ENCODE peak calls at places on chromosomes 3 and 15, in six cellular contexts. One of them, this sample, is unnamed.

GRCh38 chr3:47007001-47007400 is 27.5 kb downstream of the NBEAL2 start:
- DNase-seq in GM23248: no peak
- DNase-seq in sciatic nerve: peak
- DNase-seq in SIG-M5: no peak
- DNase-seq in endothelial cell: no peak
- DNase-seq in midbrain: no peak
- DNase-seq in this sample: no peak

GRCh38 chr3:197956626-197956988 is 3.4 kb upstream of the LMLN start:
- DNase-seq in GM23248: no peak
- DNase-seq in sciatic nerve: no peak
- DNase-seq in SIG-M5: no peak
- DNase-seq in endothelial cell: no peak
- DNase-seq in midbrain: no peak
- DNase-seq in this sample: no peak

GRCh38 chr15:96356494-96357455 is 26.3 kb downstream of the NR2F2 start:
- DNase-seq in GM23248: peak
- DNase-seq in sciatic nerve: peak
- DNase-seq in SIG-M5: peak
- DNase-seq in endothelial cell: peak
- DNase-seq in midbrain: peak
- DNase-seq in this sample: peak

GRCh38 chr15:67771201-67771600 is 54.1 kb upstream of the SKOR1 start:
- DNase-seq in GM23248: no peak
- DNase-seq in sciatic nerve: no peak
- DNase-seq in SIG-M5: no peak
- DNase-seq in endothelial cell: no peak
- DNase-seq in midbrain: no peak
- DNase-seq in this sample: no peak

GRCh38 chr3:187551419-187551818 is 118.8 kb downstream of the SST start:
- DNase-seq in GM23248: peak
- DNase-seq in sciatic nerve: no peak
- DNase-seq in SIG-M5: no peak
- DNase-seq in endothelial cell: no peak
- DNase-seq in midbrain: no peak
- DNase-seq in this sample: no peak

GRCh38 chr3:105293441-105293840 is 73.3 kb upstream of the ALCAM start:
- DNase-seq in GM23248: no peak
- DNase-seq in sciatic nerve: no peak
- DNase-seq in SIG-M5: no peak
- DNase-seq in endothelial cell: no peak
- DNase-seq in midbrain: no peak
- DNase-seq in this sample: no peak

GRCh38 chr15:87365221-87365620 is 891.3 kb downstream of the NTRK3 start:
- DNase-seq in GM23248: peak
- DNase-seq in sciatic nerve: no peak
- DNase-seq in SIG-M5: no peak
- DNase-seq in endothelial cell: no peak
- DNase-seq in midbrain: no peak
- DNase-seq in this sample: no peak

GRCh38 chr3:20104167-20104661 is 64.0 kb downstream of the KAT2B start:
- DNase-seq in GM23248: no peak
- DNase-seq in sciatic nerve: no peak
- DNase-seq in SIG-M5: peak
- DNase-seq in endothelial cell: no peak
- DNase-seq in midbrain: no peak
- DNase-seq in this sample: peak

GRCh38 chr3:133734305-133734704 is 11.9 kb upstream of the TF start:
- DNase-seq in GM23248: no peak
- DNase-seq in sciatic nerve: no peak
- DNase-seq in SIG-M5: no peak
- DNase-seq in endothelial cell: no peak
- DNase-seq in midbrain: no peak
- DNase-seq in this sample: no peak

GRCh38 chr15:77526582-77527163 is 106.0 kb downstream of the HMG20A start:
- DNase-seq in GM23248: no peak
- DNase-seq in sciatic nerve: peak
- DNase-seq in SIG-M5: no peak
- DNase-seq in endothelial cell: no peak
- DNase-seq in midbrain: no peak
- DNase-seq in this sample: no peak

GRCh38 chr3:55486857-55487375 is at the start of gene WNT5A:
- DNase-seq in GM23248: peak
- DNase-seq in sciatic nerve: peak
- DNase-seq in SIG-M5: no peak
- DNase-seq in endothelial cell: peak
- DNase-seq in midbrain: no peak
- DNase-seq in this sample: no peak

GRCh38 chr3:183142199-183142598 is 20.3 kb downstream of the LAMP3 start:
- DNase-seq in GM23248: no peak
- DNase-seq in sciatic nerve: no peak
- DNase-seq in SIG-M5: no peak
- DNase-seq in endothelial cell: no peak
- DNase-seq in midbrain: no peak
- DNase-seq in this sample: no peak

GRCh38 chr3:99666201-99666600 is 27.8 kb downstream of the COL8A1 start:
- DNase-seq in GM23248: peak
- DNase-seq in sciatic nerve: no peak
- DNase-seq in SIG-M5: no peak
- DNase-seq in endothelial cell: no peak
- DNase-seq in midbrain: no peak
- DNase-seq in this sample: no peak

GRCh38 chr15:32117122-32117521 is 86.8 kb downstream of the CHRNA7 start:
- DNase-seq in GM23248: no peak
- DNase-seq in sciatic nerve: no peak
- DNase-seq in SIG-M5: no peak
- DNase-seq in endothelial cell: no peak
- DNase-seq in midbrain: no peak
- DNase-seq in this sample: no peak

GRCh38 chr3:79467721-79468120 is 300.1 kb downstream of the ROBO1 start:
- DNase-seq in GM23248: peak
- DNase-seq in sciatic nerve: no peak
- DNase-seq in SIG-M5: no peak
- DNase-seq in endothelial cell: no peak
- DNase-seq in midbrain: no peak
- DNase-seq in this sample: no peak

GRCh38 chr15:74604983-74605809 is 10.4 kb upstream of the CLK3 start:
- DNase-seq in GM23248: peak
- DNase-seq in sciatic nerve: no peak
- DNase-seq in SIG-M5: no peak
- DNase-seq in endothelial cell: no peak
- DNase-seq in midbrain: no peak
- DNase-seq in this sample: no peak

GRCh38 chr3:196932600-196932999 is 9.7 kb downstream of the NCBP2 start:
- DNase-seq in GM23248: no peak
- DNase-seq in sciatic nerve: no peak
- DNase-seq in SIG-M5: no peak
- DNase-seq in endothelial cell: no peak
- DNase-seq in midbrain: no peak
- DNase-seq in this sample: no peak

GRCh38 chr15:69451951-69452701 is 492 bp upstream of the RPLP1 start:
- DNase-seq in GM23248: peak
- DNase-seq in sciatic nerve: peak
- DNase-seq in SIG-M5: peak
- DNase-seq in endothelial cell: no peak
- DNase-seq in midbrain: no peak
- DNase-seq in this sample: peak

GRCh38 chr3:187914231-187914630 is 169.0 kb upstream of the BCL6 start:
- DNase-seq in GM23248: no peak
- DNase-seq in sciatic nerve: no peak
- DNase-seq in SIG-M5: no peak
- DNase-seq in endothelial cell: no peak
- DNase-seq in midbrain: no peak
- DNase-seq in this sample: no peak

GRCh38 chr3:156920399-156920798 is 94.2 kb downstream of the LEKR1 start:
- DNase-seq in GM23248: no peak
- DNase-seq in sciatic nerve: no peak
- DNase-seq in SIG-M5: no peak
- DNase-seq in endothelial cell: no peak
- DNase-seq in midbrain: no peak
- DNase-seq in this sample: no peak

GRCh38 chr3:72848703-72849081 is 447 bp upstream of the SHQ1 start:
- DNase-seq in GM23248: peak
- DNase-seq in sciatic nerve: no peak
- DNase-seq in SIG-M5: no peak
- DNase-seq in endothelial cell: no peak
- DNase-seq in midbrain: no peak
- DNase-seq in this sample: no peak

GRCh38 chr3:152281032-152281713 is 12.4 kb downstream of the MBNL1 start:
- DNase-seq in GM23248: peak
- DNase-seq in sciatic nerve: no peak
- DNase-seq in SIG-M5: no peak
- DNase-seq in endothelial cell: no peak
- DNase-seq in midbrain: no peak
- DNase-seq in this sample: no peak

GRCh38 chr3:150497956-150498355 is 48.3 kb downstream of the SERP1 start:
- DNase-seq in GM23248: peak
- DNase-seq in sciatic nerve: no peak
- DNase-seq in SIG-M5: no peak
- DNase-seq in endothelial cell: no peak
- DNase-seq in midbrain: no peak
- DNase-seq in this sample: no peak

GRCh38 chr3:280691-281090 is 84.1 kb downstream of the CHL1 start:
- DNase-seq in GM23248: no peak
- DNase-seq in sciatic nerve: no peak
- DNase-seq in SIG-M5: no peak
- DNase-seq in endothelial cell: no peak
- DNase-seq in midbrain: no peak
- DNase-seq in this sample: no peak

GRCh38 chr15:85742186-85742751 is 52.5 kb downstream of the KLHL25 start:
- DNase-seq in GM23248: peak
- DNase-seq in sciatic nerve: no peak
- DNase-seq in SIG-M5: no peak
- DNase-seq in endothelial cell: no peak
- DNase-seq in midbrain: peak
- DNase-seq in this sample: no peak